ENCODE peak calls at places on chromosomes 4 and X, in four cellular contexts. One of them, this sample, is unnamed.

GRCh38 chr4:127632420-127633403 is at the start of gene INTU:
- DNase-seq in tibial artery: peak; percentile 97
- DNase-seq in pancreas: peak; percentile 93
- DNase-seq in T1000: peak; percentile 74
- DNase-seq in this sample: peak; percentile 92

GRCh38 chr4:3201718-3202702 is 46.9 kb upstream of the MSANTD1 start:
- DNase-seq in tibial artery: no peak
- DNase-seq in pancreas: no peak
- DNase-seq in T1000: no peak
- DNase-seq in this sample: no peak

GRCh38 chrX:5575407-5575806 is 653.3 kb downstream of the NLGN4X start:
- DNase-seq in tibial artery: no peak
- DNase-seq in pancreas: no peak
- DNase-seq in T1000: no peak
- DNase-seq in this sample: no peak

GRCh38 chrX:33190016-33190415 is 21.3 kb downstream of the DMD start:
- DNase-seq in tibial artery: no peak
- DNase-seq in pancreas: no peak
- DNase-seq in T1000: no peak
- DNase-seq in this sample: no peak

GRCh38 chr4:177191586-177191985 is 118.1 kb upstream of the NEIL3 start:
- DNase-seq in tibial artery: no peak
- DNase-seq in pancreas: no peak
- DNase-seq in T1000: no peak
- DNase-seq in this sample: no peak

GRCh38 chrX:123923211-123923610 is 38.3 kb upstream of the STAG2 start:
- DNase-seq in tibial artery: no peak
- DNase-seq in pancreas: no peak
- DNase-seq in T1000: no peak
- DNase-seq in this sample: no peak

GRCh38 chr4:5503295-5503694 is 205.1 kb downstream of the EVC2 start:
- DNase-seq in tibial artery: no peak
- DNase-seq in pancreas: no peak
- DNase-seq in T1000: no peak
- DNase-seq in this sample: no peak

GRCh38 chr4:94463771-94464170 is 12.0 kb downstream of the PDLIM5 start:
- DNase-seq in tibial artery: no peak
- DNase-seq in pancreas: no peak
- DNase-seq in T1000: no peak
- DNase-seq in this sample: no peak

GRCh38 chr4:154030747-154031146 is 241.9 kb upstream of the SFRP2 start:
- DNase-seq in tibial artery: no peak
- DNase-seq in pancreas: no peak
- DNase-seq in T1000: no peak
- DNase-seq in this sample: no peak

GRCh38 chr4:186900232-186900900 is 176.7 kb upstream of the FAT1 start:
- DNase-seq in tibial artery: no peak
- DNase-seq in pancreas: no peak
- DNase-seq in T1000: no peak
- DNase-seq in this sample: no peak

GRCh38 chr4:12911723-12912324 is 572.3 kb downstream of the RAB28 start:
- DNase-seq in tibial artery: no peak
- DNase-seq in pancreas: no peak
- DNase-seq in T1000: no peak
- DNase-seq in this sample: no peak

GRCh38 chr4:81040175-81040659 is 9.7 kb downstream of the BMP3 start:
- DNase-seq in tibial artery: no peak
- DNase-seq in pancreas: no peak
- DNase-seq in T1000: no peak
- DNase-seq in this sample: no peak

GRCh38 chrX:25968920-25969319 is 169.2 kb upstream of the MAGEB18 start:
- DNase-seq in tibial artery: no peak
- DNase-seq in pancreas: peak; percentile 13
- DNase-seq in T1000: no peak
- DNase-seq in this sample: no peak

GRCh38 chr4:107863850-107864371 is 39.2 kb downstream of the SGMS2 start:
- DNase-seq in tibial artery: no peak
- DNase-seq in pancreas: no peak
- DNase-seq in T1000: no peak
- DNase-seq in this sample: peak; percentile 39

GRCh38 chr4:104938624-104939023 is 208.1 kb upstream of the TET2 start:
- DNase-seq in tibial artery: no peak
- DNase-seq in pancreas: no peak
- DNase-seq in T1000: no peak
- DNase-seq in this sample: no peak

GRCh38 chr4:151649461-151649860 is 111.3 kb downstream of the GATB start:
- DNase-seq in tibial artery: no peak
- DNase-seq in pancreas: no peak
- DNase-seq in T1000: no peak
- DNase-seq in this sample: no peak

GRCh38 chrX:136200466-136200865 is 50.7 kb downstream of the MAP7D3 start:
- DNase-seq in tibial artery: no peak
- DNase-seq in pancreas: no peak
- DNase-seq in T1000: no peak
- DNase-seq in this sample: no peak

GRCh38 chr4:81085291-81085690 is 54.8 kb downstream of the BMP3 start:
- DNase-seq in tibial artery: no peak
- DNase-seq in pancreas: no peak
- DNase-seq in T1000: no peak
- DNase-seq in this sample: no peak

GRCh38 chrX:39261446-39262147 is 460.3 kb downstream of the MID1IP1 start:
- DNase-seq in tibial artery: no peak
- DNase-seq in pancreas: no peak
- DNase-seq in T1000: peak; percentile 23
- DNase-seq in this sample: no peak

GRCh38 chrX:119427024-119427794 is 28.1 kb downstream of the SLC25A43 start:
- DNase-seq in tibial artery: no peak
- DNase-seq in pancreas: no peak
- DNase-seq in T1000: no peak
- DNase-seq in this sample: peak; percentile 41

GRCh38 chrX:7083468-7084396 is 63.8 kb upstream of the STS start:
- DNase-seq in tibial artery: no peak
- DNase-seq in pancreas: no peak
- DNase-seq in T1000: peak; percentile 4
- DNase-seq in this sample: no peak

GRCh38 chrX:18938710-18939109 is 45.2 kb downstream of the PHKA2 start:
- DNase-seq in tibial artery: no peak
- DNase-seq in pancreas: no peak
- DNase-seq in T1000: no peak
- DNase-seq in this sample: no peak

GRCh38 chrX:103687696-103688191 is 1.2 kb upstream of the MORF4L2 start:
- DNase-seq in tibial artery: peak; percentile 60
- DNase-seq in pancreas: peak; percentile 54
- DNase-seq in T1000: peak; percentile 19
- DNase-seq in this sample: peak; percentile 37

GRCh38 chrX:148865237-148865636 is 364.8 kb downstream of the AFF2 start:
- DNase-seq in tibial artery: no peak
- DNase-seq in pancreas: no peak
- DNase-seq in T1000: no peak
- DNase-seq in this sample: no peak

GRCh38 chr4:177070533-177070932 is 239.1 kb upstream of the NEIL3 start:
- DNase-seq in tibial artery: no peak
- DNase-seq in pancreas: no peak
- DNase-seq in T1000: no peak
- DNase-seq in this sample: no peak

GRCh38 chrX:50827996-50828395 is 14.0 kb upstream of the SHROOM4 start:
- DNase-seq in tibial artery: no peak
- DNase-seq in pancreas: no peak
- DNase-seq in T1000: no peak
- DNase-seq in this sample: no peak

GRCh38 chr4:179530953-179531352 is 2088.7 kb upstream of the AGA start:
- DNase-seq in tibial artery: no peak
- DNase-seq in pancreas: no peak
- DNase-seq in T1000: no peak
- DNase-seq in this sample: no peak

GRCh38 chrX:39957816-39958561 is 139.8 kb downstream of the BCOR start:
- DNase-seq in tibial artery: no peak
- DNase-seq in pancreas: no peak
- DNase-seq in T1000: no peak
- DNase-seq in this sample: no peak

GRCh38 chr4:661231-661630 is 12.8 kb downstream of the ATP5ME start:
- DNase-seq in tibial artery: no peak
- DNase-seq in pancreas: no peak
- DNase-seq in T1000: no peak
- DNase-seq in this sample: no peak

GRCh38 chr4:41437264-41437566 is 100.7 kb upstream of the LIMCH1 start:
- DNase-seq in tibial artery: no peak
- DNase-seq in pancreas: no peak
- DNase-seq in T1000: no peak
- DNase-seq in this sample: no peak

GRCh38 chr4:111718763-111719537 is 426.3 kb upstream of the FAM241A start:
- DNase-seq in tibial artery: no peak
- DNase-seq in pancreas: no peak
- DNase-seq in T1000: no peak
- DNase-seq in this sample: no peak